ENCODE peak calls at places on chromosome 1, in nine cellular contexts. N, V, R, P, U, T, G, Q and J are unnamed samples.

GRCh38 chr1:197908695-197909336 is 6.4 kb downstream of the C1orf53 start:
- DNase-seq in U (no peak), T (no peak), P (no peak), N (no peak), V (no peak), Q (no peak), R (no peak), G (no peak), J (no peak)

GRCh38 chr1:155173478-155174333 is at the start of gene TRIM46:
- DNase-seq in Q (peak; percentile 60), U (no peak), G (no peak), R (peak; percentile 53), N (no peak), T (peak; percentile 34), P (no peak), V (no peak), J (no peak)

GRCh38 chr1:185880779-185881333 is 146.7 kb downstream of the HMCN1 start:
- DNase-seq in R (no peak), N (no peak), T (no peak), G (no peak), U (no peak), V (no peak), Q (no peak), P (no peak), J (no peak)

GRCh38 chr1:46244656-46245371 is 2.7 kb upstream of the RAD54L start:
- DNase-seq in Q (no peak), P (no peak), V (no peak), N (no peak), R (no peak), G (no peak), U (no peak), T (peak; percentile 5), J (no peak)

GRCh38 chr1:33141781-33142180 is 40.1 kb downstream of the TRIM62 start:
- DNase-seq in U (no peak), Q (no peak), N (no peak), G (no peak), R (no peak), P (no peak), V (no peak), T (no peak), J (no peak)

GRCh38 chr1:89641781-89642180 is 8.9 kb downstream of the LRRC8C start:
- DNase-seq in Q (no peak), U (no peak), R (no peak), G (no peak), T (no peak), N (no peak), V (no peak), P (no peak), J (no peak)

GRCh38 chr1:89834078-89834704 is 13.4 kb downstream of the LRRC8D start:
- DNase-seq in R (no peak), T (peak; percentile 74), V (no peak), U (no peak), G (no peak), P (no peak), N (no peak), Q (no peak), J (no peak)

GRCh38 chr1:212860713-212861581 is 2.9 kb downstream of the FLVCR1 start:
- DNase-seq in R (no peak), N (no peak), G (no peak), T (peak; percentile 52), Q (no peak), U (no peak), V (no peak), P (no peak), J (no peak)

GRCh38 chr1:84632975-84633427 is 57.3 kb downstream of the SSX2IP start:
- DNase-seq in P (no peak), G (no peak), R (no peak), U (no peak), N (no peak), T (peak; percentile 83), Q (no peak), V (no peak), J (no peak)

GRCh38 chr1:175158133-175158532 is 34.4 kb downstream of the KIAA0040 start:
- DNase-seq in Q (no peak), T (no peak), N (no peak), R (no peak), U (no peak), G (no peak), P (no peak), V (no peak), J (no peak)

GRCh38 chr1:113835686-113836290 is 23.5 kb upstream of the RSBN1 start:
- DNase-seq in V (no peak), Q (no peak), N (no peak), T (peak; percentile 61), G (no peak), U (no peak), R (no peak), P (no peak), J (no peak)

DNA sequence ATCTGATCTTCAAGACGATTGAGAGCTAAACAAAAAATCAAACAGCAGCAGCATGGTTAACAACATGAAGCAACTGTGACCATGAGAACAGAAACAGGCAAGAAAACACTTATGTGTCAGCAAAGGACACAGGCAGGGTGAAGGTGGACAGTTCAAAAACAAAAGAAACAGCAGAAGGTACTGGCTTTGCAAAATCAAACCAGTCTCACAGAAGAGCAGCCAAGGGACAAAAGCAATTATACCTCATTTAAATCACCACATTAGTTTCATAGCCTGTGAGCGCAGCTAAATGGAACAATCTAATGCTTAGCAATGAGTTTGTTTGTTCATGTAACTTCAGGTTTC is 59.1 kb downstream of the CAPN2 start:
- DNase-seq in U (no peak), G (no peak), P (no peak), N (no peak), V (no peak), T (no peak), Q (no peak), R (no peak), J (no peak)
- TF ChIP-seq POLR2A in U (no peak), G (no peak), P (no peak), N (no peak), V (no peak), T (no peak), Q (no peak), R (no peak), J (no peak)

DNA sequence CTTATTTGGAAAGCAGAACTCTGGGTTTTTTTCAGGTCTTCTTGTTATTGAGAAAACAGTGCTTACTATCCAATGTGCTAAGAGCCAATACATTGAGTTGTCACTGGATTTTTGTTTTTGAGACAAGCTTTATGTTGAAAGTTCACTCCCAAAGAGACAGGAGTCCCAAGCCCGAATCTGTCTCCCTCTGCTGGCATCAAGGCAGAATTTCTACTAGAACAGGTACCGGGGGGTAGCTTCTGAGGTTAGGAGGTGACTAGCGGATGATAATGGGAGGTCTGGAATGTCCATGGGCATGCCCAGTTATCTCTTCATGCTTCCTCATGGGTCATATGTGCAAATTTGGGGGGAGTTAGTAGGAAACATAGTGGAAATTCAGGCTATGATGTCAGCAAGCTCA is 25.1 kb downstream of the ZNF124 start:
- DNase-seq in R (no peak), N (no peak), G (no peak), V (no peak), Q (no peak), T (no peak), P (no peak), U (no peak), J (no peak)
- H3K9me3 ChIP-seq in R (no peaks in the 10 kb centered on the region), N (peaks cover 40% of the 10 kb centered on the region), G (no peaks in the 10 kb centered on the region), V (no peaks in the 10 kb centered on the region), Q (peaks cover 45% of the 10 kb centered on the region), T (peaks cover 28% of the 10 kb centered on the region), P (peaks cover 50% of the 10 kb centered on the region), U (no peaks in the 10 kb centered on the region), J (peaks cover 86% of the 10 kb centered on the region)

DNA sequence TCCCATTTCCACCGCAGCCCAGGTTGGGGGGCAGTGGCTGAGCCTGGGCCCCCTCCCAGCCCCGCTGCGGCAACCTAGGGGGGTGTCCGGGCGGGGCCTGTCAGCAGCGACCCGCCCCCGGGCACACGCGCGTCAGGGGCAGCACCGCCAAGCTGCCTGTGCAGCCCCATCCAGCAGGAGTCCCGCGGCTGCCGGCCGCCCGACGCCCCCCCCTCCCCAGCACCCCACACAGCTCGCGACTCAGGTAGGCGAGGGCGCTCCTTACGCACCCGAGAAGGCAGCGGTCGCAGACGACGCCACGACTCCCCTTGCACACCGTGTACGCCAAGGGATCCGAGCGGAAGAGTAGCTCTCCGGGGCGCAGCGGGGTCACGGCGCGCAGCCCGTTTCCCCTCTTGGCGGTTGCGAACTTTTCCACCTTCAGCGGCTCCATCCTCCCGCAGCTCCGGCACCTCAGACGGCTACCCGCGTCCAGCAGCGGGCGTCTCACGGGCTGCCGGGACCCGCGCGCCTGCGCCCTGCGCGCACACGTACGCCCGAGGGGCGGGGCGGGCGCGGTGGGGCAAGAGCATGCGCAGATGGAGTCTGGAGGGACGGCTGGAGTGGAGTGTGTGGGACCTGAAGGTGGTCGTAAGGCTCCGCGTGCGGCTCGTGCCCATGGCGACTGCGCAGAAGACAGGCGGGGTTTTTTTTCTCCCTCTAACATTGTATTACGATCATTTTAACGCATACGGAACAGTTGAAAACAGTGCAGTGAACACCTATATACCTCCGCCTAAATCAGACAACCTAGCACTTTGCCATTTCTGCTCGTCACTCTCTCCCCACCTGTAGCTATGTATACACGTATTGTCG is at the start of gene SMYD3:
- DNase-seq in T (peak; percentile 66), Q (peak; percentile 81), N (peak; percentile 32), R (peak; percentile 83), P (peak; percentile 69), G (peak; percentile 82), U (no peak), V (peak; percentile 61), J (peak; percentile 79)
- TF ChIP-seq CTCF in T (peak; percentile 21), Q (peak; percentile 12), N (no peak), R (no peak), P (no peak), G (peak; percentile 7), U (no peak), V (peak; percentile 27), J (no peak)

GRCh38 chr1:223639333-223639749 is 26.2 kb downstream of the CAPN8 start:
- DNase-seq in V (no peak), P (peak; percentile 39), R (no peak), N (no peak), T (no peak), U (no peak), Q (peak; percentile 4), G (peak; percentile 36), J (no peak)

GRCh38 chr1:223642155-223642689 is 23.3 kb downstream of the CAPN8 start:
- DNase-seq in P (no peak), Q (no peak), R (no peak), V (no peak), U (no peak), T (no peak), G (no peak), N (no peak), J (no peak)

GRCh38 chr1:223645903-223646302 is 19.6 kb downstream of the CAPN8 start:
- DNase-seq in P (no peak), N (no peak), V (no peak), Q (no peak), R (no peak), T (no peak), U (no peak), G (peak; percentile 82), J (no peak)

GRCh38 chr1:223647249-223647648 is 18.3 kb downstream of the CAPN8 start:
- DNase-seq in N (no peak), G (no peak), Q (no peak), R (no peak), T (no peak), U (no peak), P (no peak), V (no peak), J (no peak)

DNA sequence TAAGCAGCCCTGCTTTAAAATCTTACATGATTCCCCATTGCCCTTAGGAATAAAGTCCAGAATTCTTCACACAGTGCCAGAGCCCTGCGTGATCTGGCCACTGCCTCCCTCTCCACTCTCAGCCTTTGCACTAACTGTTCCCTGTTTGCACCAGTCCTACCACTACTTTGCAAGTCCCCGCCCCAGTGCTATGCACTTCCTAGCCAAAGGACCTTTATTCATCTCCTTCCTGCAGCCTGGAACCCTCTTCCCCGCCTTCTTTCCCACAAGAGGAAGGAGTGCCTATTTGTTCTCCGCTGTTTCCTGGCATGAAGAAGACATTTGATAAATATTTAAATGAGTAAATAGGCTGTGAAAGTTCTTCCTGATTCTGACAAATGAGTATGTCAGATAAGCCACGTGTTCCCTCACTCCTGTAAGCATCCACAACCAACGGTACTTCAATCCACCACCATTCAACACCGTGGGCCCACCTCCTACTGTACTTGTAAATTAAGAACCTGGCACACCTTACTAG is 23.9 kb downstream of the CAPN8 start:
- DNase-seq in R (no peak), N (no peak), V (no peak), G (peak; percentile 27), Q (no peak), P (peak; percentile 66), U (no peak), T (no peak), J (no peak)
- TF ChIP-seq POLR2A in R (no peak), N (no peak), V (no peak), G (no peak), Q (no peak), P (peak; percentile 16), U (no peak), T (no peak), J (no peak)